ENCODE peak calls at places on chromosomes 3 and 15, in four cellular contexts. One of them, this sample, is unnamed.

GRCh38 chr15:25374143-25374542 is 64.7 kb downstream of the UBE3A start:
- DNase-seq in activated CD4-positive, CD25-positive, alpha-beta regulatory T cell: no peak
- DNase-seq in effector memory CD4-positive, alpha-beta T cell: no peak
- DNase-seq in cardiac fibroblast: no peak
- DNase-seq in this sample: no peak

GRCh38 chr3:192207661-192208060 is 519.7 kb downstream of the FGF12 start:
- DNase-seq in activated CD4-positive, CD25-positive, alpha-beta regulatory T cell: no peak
- DNase-seq in effector memory CD4-positive, alpha-beta T cell: no peak
- DNase-seq in cardiac fibroblast: no peak
- DNase-seq in this sample: no peak

GRCh38 chr3:87997298-87997697 is 61.5 kb downstream of the CGGBP1 start:
- DNase-seq in activated CD4-positive, CD25-positive, alpha-beta regulatory T cell: no peak
- DNase-seq in effector memory CD4-positive, alpha-beta T cell: no peak
- DNase-seq in cardiac fibroblast: peak
- DNase-seq in this sample: no peak

GRCh38 chr3:15007681-15008141 is 57.4 kb downstream of the MRPS25 start:
- DNase-seq in activated CD4-positive, CD25-positive, alpha-beta regulatory T cell: no peak
- DNase-seq in effector memory CD4-positive, alpha-beta T cell: no peak
- DNase-seq in cardiac fibroblast: peak
- DNase-seq in this sample: no peak

GRCh38 chr3:44001072-44001471 is 240.6 kb upstream of the TOPAZ1 start:
- DNase-seq in activated CD4-positive, CD25-positive, alpha-beta regulatory T cell: no peak
- DNase-seq in effector memory CD4-positive, alpha-beta T cell: no peak
- DNase-seq in cardiac fibroblast: peak
- DNase-seq in this sample: no peak

GRCh38 chr3:8052599-8053185 is 448.9 kb upstream of the LMCD1 start:
- DNase-seq in activated CD4-positive, CD25-positive, alpha-beta regulatory T cell: no peak
- DNase-seq in effector memory CD4-positive, alpha-beta T cell: no peak
- DNase-seq in cardiac fibroblast: no peak
- DNase-seq in this sample: no peak

GRCh38 chr3:191901746-191902145 is 440.8 kb downstream of the PYDC2 start:
- DNase-seq in activated CD4-positive, CD25-positive, alpha-beta regulatory T cell: no peak
- DNase-seq in effector memory CD4-positive, alpha-beta T cell: no peak
- DNase-seq in cardiac fibroblast: no peak
- DNase-seq in this sample: no peak

GRCh38 chr3:94822298-94822697 is 759.4 kb downstream of the NSUN3 start:
- DNase-seq in activated CD4-positive, CD25-positive, alpha-beta regulatory T cell: no peak
- DNase-seq in effector memory CD4-positive, alpha-beta T cell: no peak
- DNase-seq in cardiac fibroblast: no peak
- DNase-seq in this sample: no peak

GRCh38 chr15:45185903-45186770 is 1.6 kb downstream of the SHF start:
- DNase-seq in activated CD4-positive, CD25-positive, alpha-beta regulatory T cell: no peak
- DNase-seq in effector memory CD4-positive, alpha-beta T cell: no peak
- DNase-seq in cardiac fibroblast: no peak
- DNase-seq in this sample: no peak

GRCh38 chr15:48794697-48795134 is 16.2 kb downstream of the CEP152 start:
- DNase-seq in activated CD4-positive, CD25-positive, alpha-beta regulatory T cell: no peak
- DNase-seq in effector memory CD4-positive, alpha-beta T cell: no peak
- DNase-seq in cardiac fibroblast: peak
- DNase-seq in this sample: no peak

GRCh38 chr15:61644550-61644949 is 415.4 kb upstream of the RORA start:
- DNase-seq in activated CD4-positive, CD25-positive, alpha-beta regulatory T cell: no peak
- DNase-seq in effector memory CD4-positive, alpha-beta T cell: no peak
- DNase-seq in cardiac fibroblast: no peak
- DNase-seq in this sample: no peak

GRCh38 chr3:43621406-43621973 is 321 bp downstream of the ANO10 start:
- DNase-seq in activated CD4-positive, CD25-positive, alpha-beta regulatory T cell: no peak
- DNase-seq in effector memory CD4-positive, alpha-beta T cell: no peak
- DNase-seq in cardiac fibroblast: no peak
- DNase-seq in this sample: peak

GRCh38 chr15:72599855-72600464 is 54.5 kb upstream of the GOLGA6B start:
- DNase-seq in activated CD4-positive, CD25-positive, alpha-beta regulatory T cell: no peak
- DNase-seq in effector memory CD4-positive, alpha-beta T cell: no peak
- DNase-seq in cardiac fibroblast: peak
- DNase-seq in this sample: no peak